ENCODE peak calls at places on chromosomes 2 and 18, in six cellular contexts. One of them, this sample, is unnamed.

GRCh38 chr2:7037340-7038333 is 120.4 kb downstream of the RNF144A start:
- DNase-seq in GM10248: peak
- DNase-seq in effector memory CD4-positive, alpha-beta T cell: peak
- DNase-seq in immature natural killer cell: peak
- DNase-seq in iPS-NIHi11: peak
- DNase-seq in anterior cingulate cortex: peak
- DNase-seq in this sample: no peak

GRCh38 chr18:11309172-11309571 is 159.8 kb upstream of the PIEZO2 start:
- DNase-seq in GM10248: no peak
- DNase-seq in effector memory CD4-positive, alpha-beta T cell: no peak
- DNase-seq in immature natural killer cell: no peak
- DNase-seq in iPS-NIHi11: no peak
- DNase-seq in anterior cingulate cortex: no peak
- DNase-seq in this sample: no peak

GRCh38 chr2:119702203-119702917 is 23.4 kb downstream of the TMEM177 start:
- DNase-seq in GM10248: no peak
- DNase-seq in effector memory CD4-positive, alpha-beta T cell: no peak
- DNase-seq in immature natural killer cell: no peak
- DNase-seq in iPS-NIHi11: no peak
- DNase-seq in anterior cingulate cortex: no peak
- DNase-seq in this sample: no peak

GRCh38 chr2:221792971-221793670 is 221.0 kb upstream of the EPHA4 start:
- DNase-seq in GM10248: no peak
- DNase-seq in effector memory CD4-positive, alpha-beta T cell: no peak
- DNase-seq in immature natural killer cell: no peak
- DNase-seq in iPS-NIHi11: peak
- DNase-seq in anterior cingulate cortex: no peak
- DNase-seq in this sample: no peak

GRCh38 chr2:45345331-45346305 is 265.4 kb downstream of the SRBD1 start:
- DNase-seq in GM10248: no peak
- DNase-seq in effector memory CD4-positive, alpha-beta T cell: no peak
- DNase-seq in immature natural killer cell: no peak
- DNase-seq in iPS-NIHi11: no peak
- DNase-seq in anterior cingulate cortex: no peak
- DNase-seq in this sample: no peak

GRCh38 chr18:55900380-55900779 is 312.4 kb upstream of the TCF4 start:
- DNase-seq in GM10248: no peak
- DNase-seq in effector memory CD4-positive, alpha-beta T cell: no peak
- DNase-seq in immature natural killer cell: no peak
- DNase-seq in iPS-NIHi11: no peak
- DNase-seq in anterior cingulate cortex: no peak
- DNase-seq in this sample: no peak

GRCh38 chr2:240435955-240436625 is 627 bp downstream of the GPC1 start:
- DNase-seq in GM10248: no peak
- DNase-seq in effector memory CD4-positive, alpha-beta T cell: no peak
- DNase-seq in immature natural killer cell: no peak
- DNase-seq in iPS-NIHi11: no peak
- DNase-seq in anterior cingulate cortex: no peak
- DNase-seq in this sample: peak

GRCh38 chr18:67145586-67146292 is 370.8 kb downstream of the DSEL start:
- DNase-seq in GM10248: no peak
- DNase-seq in effector memory CD4-positive, alpha-beta T cell: no peak
- DNase-seq in immature natural killer cell: no peak
- DNase-seq in iPS-NIHi11: no peak
- DNase-seq in anterior cingulate cortex: no peak
- DNase-seq in this sample: no peak

GRCh38 chr2:130393318-130393910 is 37.6 kb downstream of the PTPN18 start:
- DNase-seq in GM10248: no peak
- DNase-seq in effector memory CD4-positive, alpha-beta T cell: no peak
- DNase-seq in immature natural killer cell: no peak
- DNase-seq in iPS-NIHi11: no peak
- DNase-seq in anterior cingulate cortex: no peak
- DNase-seq in this sample: no peak

GRCh38 chr18:58362027-58362575 is 266.8 kb downstream of the ALPK2 start:
- DNase-seq in GM10248: no peak
- DNase-seq in effector memory CD4-positive, alpha-beta T cell: no peak
- DNase-seq in immature natural killer cell: no peak
- DNase-seq in iPS-NIHi11: no peak
- DNase-seq in anterior cingulate cortex: no peak
- DNase-seq in this sample: no peak

GRCh38 chr2:217950401-217950871 is 52.4 kb downstream of the TNS1 start:
- DNase-seq in GM10248: no peak
- DNase-seq in effector memory CD4-positive, alpha-beta T cell: no peak
- DNase-seq in immature natural killer cell: no peak
- DNase-seq in iPS-NIHi11: no peak
- DNase-seq in anterior cingulate cortex: no peak
- DNase-seq in this sample: peak

GRCh38 chr2:223357076-223357475 is 245.1 kb downstream of the SCG2 start:
- DNase-seq in GM10248: no peak
- DNase-seq in effector memory CD4-positive, alpha-beta T cell: no peak
- DNase-seq in immature natural killer cell: no peak
- DNase-seq in iPS-NIHi11: no peak
- DNase-seq in anterior cingulate cortex: no peak
- DNase-seq in this sample: no peak

GRCh38 chr18:39846277-39846676 is 2108.8 kb upstream of the PIK3C3 start:
- DNase-seq in GM10248: no peak
- DNase-seq in effector memory CD4-positive, alpha-beta T cell: no peak
- DNase-seq in immature natural killer cell: no peak
- DNase-seq in iPS-NIHi11: no peak
- DNase-seq in anterior cingulate cortex: no peak
- DNase-seq in this sample: no peak